ENCODE peak calls at places on chromosomes 16 and 17, in ten cellular contexts. One of them, this sample, is unnamed. For H3K36me3 and H3K9me3, the result is how much of the 10 kb centered on the place peaks cover.

GRCh38 chr17:80956321-80957190 is 35.1 kb upstream of the CHMP6 start:
- DNase-seq in PC-3: no peak
- DNase-seq in BE2C: no peak
- DNase-seq in mucosa of descending colon: no peak
- DNase-seq in gastrocnemius medialis: no peak
- DNase-seq in uterus: peak
- DNase-seq in effector memory CD4-positive, alpha-beta T cell: no peak
- DNase-seq in colonic mucosa: no peak
- DNase-seq in endodermal cell: no peak
- DNase-seq in fibroblast of lung: no peak
- DNase-seq in this sample: no peak

GRCh38 chr17:31072186-31072585 is 22.6 kb upstream of the NF1 start:
- DNase-seq in effector memory CD4-positive, alpha-beta T cell: no peak
- DNase-seq in fibroblast of lung: peak
- DNase-seq in gastrocnemius medialis: no peak
- DNase-seq in mucosa of descending colon: no peak
- DNase-seq in PC-3: no peak
- DNase-seq in BE2C: no peak
- DNase-seq in endodermal cell: no peak
- DNase-seq in uterus: no peak
- DNase-seq in colonic mucosa: no peak
- DNase-seq in this sample: peak

GRCh38 chr16:81544691-81545365 is 100.2 kb downstream of the CMIP start:
- DNase-seq in PC-3: no peak
- DNase-seq in uterus: no peak
- DNase-seq in effector memory CD4-positive, alpha-beta T cell: no peak
- DNase-seq in fibroblast of lung: no peak
- DNase-seq in endodermal cell: no peak
- DNase-seq in colonic mucosa: no peak
- DNase-seq in gastrocnemius medialis: no peak
- DNase-seq in mucosa of descending colon: no peak
- DNase-seq in BE2C: no peak
- DNase-seq in this sample: no peak

GRCh38 chr17:57294629-57295501 is 38.5 kb downstream of the MSI2 start:
- DNase-seq in BE2C: peak
- DNase-seq in colonic mucosa: no peak
- DNase-seq in endodermal cell: peak
- DNase-seq in gastrocnemius medialis: peak
- DNase-seq in fibroblast of lung: peak
- DNase-seq in uterus: no peak
- DNase-seq in mucosa of descending colon: no peak
- DNase-seq in effector memory CD4-positive, alpha-beta T cell: no peak
- DNase-seq in PC-3: peak
- DNase-seq in this sample: peak

GRCh38 chr17:8488931-8489330 is 53.2 kb downstream of the NDEL1 start:
- DNase-seq in fibroblast of lung: peak
- DNase-seq in gastrocnemius medialis: no peak
- DNase-seq in PC-3: peak
- DNase-seq in effector memory CD4-positive, alpha-beta T cell: no peak
- DNase-seq in mucosa of descending colon: no peak
- DNase-seq in endodermal cell: no peak
- DNase-seq in BE2C: no peak
- DNase-seq in uterus: peak
- DNase-seq in colonic mucosa: no peak
- DNase-seq in this sample: peak

GRCh38 chr16:89167425-89167941 is 4.1 kb upstream of the CDH15 start:
- DNase-seq in colonic mucosa: peak
- DNase-seq in uterus: peak
- DNase-seq in gastrocnemius medialis: peak
- DNase-seq in PC-3: peak
- DNase-seq in mucosa of descending colon: peak
- DNase-seq in effector memory CD4-positive, alpha-beta T cell: peak
- DNase-seq in endodermal cell: peak
- DNase-seq in BE2C: peak
- DNase-seq in fibroblast of lung: peak
- DNase-seq in this sample: peak

GRCh38 chr17:31900877-31901276 is 631 bp downstream of the UTP6 start:
- DNase-seq in gastrocnemius medialis: no peak
- DNase-seq in BE2C: no peak
- DNase-seq in effector memory CD4-positive, alpha-beta T cell: no peak
- DNase-seq in PC-3: peak
- DNase-seq in mucosa of descending colon: no peak
- DNase-seq in uterus: no peak
- DNase-seq in endodermal cell: no peak
- DNase-seq in colonic mucosa: no peak
- DNase-seq in fibroblast of lung: peak
- DNase-seq in this sample: no peak

GRCh38 chr17:6041261-6041660 is 28.9 kb upstream of the WSCD1 start:
- DNase-seq in BE2C: no peak
- DNase-seq in PC-3: no peak
- DNase-seq in effector memory CD4-positive, alpha-beta T cell: no peak
- DNase-seq in endodermal cell: no peak
- DNase-seq in gastrocnemius medialis: no peak
- DNase-seq in uterus: no peak
- DNase-seq in colonic mucosa: no peak
- DNase-seq in mucosa of descending colon: no peak
- DNase-seq in fibroblast of lung: no peak
- DNase-seq in this sample: no peak

GRCh38 chr17:11221196-11221595 is 19.8 kb upstream of the SHISA6 start:
- DNase-seq in mucosa of descending colon: no peak
- DNase-seq in effector memory CD4-positive, alpha-beta T cell: no peak
- DNase-seq in PC-3: no peak
- DNase-seq in fibroblast of lung: no peak
- DNase-seq in gastrocnemius medialis: no peak
- DNase-seq in endodermal cell: no peak
- DNase-seq in colonic mucosa: no peak
- DNase-seq in uterus: no peak
- DNase-seq in BE2C: no peak
- DNase-seq in this sample: no peak

GRCh38 chr16:84647830-84648594 is at the start of gene KLHL36:
- DNase-seq in PC-3: peak
- DNase-seq in fibroblast of lung: no peak
- DNase-seq in uterus: peak
- DNase-seq in BE2C: peak
- DNase-seq in endodermal cell: peak
- DNase-seq in effector memory CD4-positive, alpha-beta T cell: peak
- DNase-seq in colonic mucosa: peak
- DNase-seq in mucosa of descending colon: peak
- DNase-seq in gastrocnemius medialis: no peak
- DNase-seq in this sample: peak

GRCh38 chr17:29141484-29141835 is 38.7 kb downstream of the MYO18A start:
- DNase-seq in endodermal cell: no peak
- DNase-seq in mucosa of descending colon: no peak
- DNase-seq in BE2C: peak
- DNase-seq in uterus: no peak
- DNase-seq in fibroblast of lung: no peak
- DNase-seq in gastrocnemius medialis: no peak
- DNase-seq in PC-3: no peak
- DNase-seq in effector memory CD4-positive, alpha-beta T cell: no peak
- DNase-seq in colonic mucosa: no peak
- DNase-seq in this sample: no peak

GRCh38 chr17:74566132-74566753 is 1.1 kb downstream of the CD300H start:
- DNase-seq in PC-3: peak
- DNase-seq in colonic mucosa: peak
- DNase-seq in BE2C: peak
- DNase-seq in uterus: no peak
- DNase-seq in endodermal cell: peak
- DNase-seq in effector memory CD4-positive, alpha-beta T cell: no peak
- DNase-seq in gastrocnemius medialis: no peak
- DNase-seq in mucosa of descending colon: no peak
- DNase-seq in fibroblast of lung: peak
- DNase-seq in this sample: peak

GRCh38 chr16:79943738-79944137 is 343.2 kb upstream of the MAF start:
- DNase-seq in mucosa of descending colon: no peak
- DNase-seq in gastrocnemius medialis: no peak
- DNase-seq in BE2C: no peak
- DNase-seq in colonic mucosa: no peak
- DNase-seq in effector memory CD4-positive, alpha-beta T cell: no peak
- DNase-seq in uterus: no peak
- DNase-seq in endodermal cell: no peak
- DNase-seq in fibroblast of lung: peak
- DNase-seq in PC-3: no peak
- DNase-seq in this sample: no peak

GRCh38 chr17:7503521-7503920 is 19.4 kb downstream of the POLR2A start:
- DNase-seq in gastrocnemius medialis: no peak
- DNase-seq in uterus: no peak
- DNase-seq in effector memory CD4-positive, alpha-beta T cell: no peak
- DNase-seq in mucosa of descending colon: peak
- DNase-seq in endodermal cell: no peak
- DNase-seq in fibroblast of lung: no peak
- DNase-seq in PC-3: no peak
- DNase-seq in colonic mucosa: no peak
- DNase-seq in BE2C: no peak
- DNase-seq in this sample: no peak

GRCh38 chr17:73430848-73431247 is 119.0 kb upstream of the CDC42EP4 start:
- DNase-seq in gastrocnemius medialis: no peak
- DNase-seq in PC-3: peak
- DNase-seq in effector memory CD4-positive, alpha-beta T cell: no peak
- DNase-seq in mucosa of descending colon: no peak
- DNase-seq in BE2C: no peak
- DNase-seq in colonic mucosa: peak
- DNase-seq in fibroblast of lung: peak
- DNase-seq in uterus: no peak
- DNase-seq in endodermal cell: no peak
- DNase-seq in this sample: peak

GRCh38 chr16:29854520-29855100 is 8.4 kb downstream of the CDIPT start:
- DNase-seq in endodermal cell: no peak
- DNase-seq in BE2C: no peak
- DNase-seq in fibroblast of lung: no peak
- DNase-seq in gastrocnemius medialis: no peak
- DNase-seq in uterus: no peak
- DNase-seq in PC-3: no peak
- DNase-seq in mucosa of descending colon: no peak
- DNase-seq in effector memory CD4-positive, alpha-beta T cell: no peak
- DNase-seq in colonic mucosa: no peak
- DNase-seq in this sample: no peak

GRCh38 chr17:59366773-59367656 is 35.6 kb downstream of the YPEL2 start:
- DNase-seq in mucosa of descending colon: peak
- DNase-seq in gastrocnemius medialis: peak
- DNase-seq in colonic mucosa: peak
- DNase-seq in PC-3: peak
- DNase-seq in uterus: peak
- DNase-seq in BE2C: peak
- DNase-seq in fibroblast of lung: peak
- DNase-seq in effector memory CD4-positive, alpha-beta T cell: no peak
- DNase-seq in endodermal cell: peak
- DNase-seq in this sample: no peak

GRCh38 chr17:51013322-51013721 is 107.3 kb downstream of the SPAG9 start:
- DNase-seq in effector memory CD4-positive, alpha-beta T cell: no peak
- DNase-seq in BE2C: no peak
- DNase-seq in fibroblast of lung: no peak
- DNase-seq in PC-3: no peak
- DNase-seq in colonic mucosa: no peak
- DNase-seq in mucosa of descending colon: no peak
- DNase-seq in uterus: no peak
- DNase-seq in endodermal cell: no peak
- DNase-seq in gastrocnemius medialis: no peak
- DNase-seq in this sample: no peak

GRCh38 chr17:51012538-51012937 is 108.1 kb downstream of the SPAG9 start:
- DNase-seq in endodermal cell: no peak
- DNase-seq in mucosa of descending colon: no peak
- DNase-seq in fibroblast of lung: no peak
- DNase-seq in uterus: no peak
- DNase-seq in gastrocnemius medialis: no peak
- DNase-seq in BE2C: no peak
- DNase-seq in PC-3: no peak
- DNase-seq in colonic mucosa: no peak
- DNase-seq in effector memory CD4-positive, alpha-beta T cell: no peak
- DNase-seq in this sample: no peak

GRCh38 chr17:51016099-51016498 is 104.6 kb downstream of the SPAG9 start:
- DNase-seq in fibroblast of lung: no peak
- DNase-seq in colonic mucosa: no peak
- DNase-seq in BE2C: no peak
- DNase-seq in uterus: no peak
- DNase-seq in effector memory CD4-positive, alpha-beta T cell: no peak
- DNase-seq in gastrocnemius medialis: no peak
- DNase-seq in endodermal cell: no peak
- DNase-seq in mucosa of descending colon: no peak
- DNase-seq in PC-3: no peak
- DNase-seq in this sample: no peak

GRCh38 chr17:51015145-51015558 is 105.5 kb downstream of the SPAG9 start:
- DNase-seq in PC-3: peak
- DNase-seq in endodermal cell: no peak
- DNase-seq in gastrocnemius medialis: no peak
- DNase-seq in uterus: no peak
- DNase-seq in effector memory CD4-positive, alpha-beta T cell: no peak
- DNase-seq in colonic mucosa: no peak
- DNase-seq in BE2C: no peak
- DNase-seq in mucosa of descending colon: no peak
- DNase-seq in fibroblast of lung: peak
- DNase-seq in this sample: peak

GRCh38 chr17:51014129-51014528 is 106.5 kb downstream of the SPAG9 start:
- DNase-seq in mucosa of descending colon: no peak
- DNase-seq in endodermal cell: no peak
- DNase-seq in colonic mucosa: no peak
- DNase-seq in PC-3: no peak
- DNase-seq in gastrocnemius medialis: no peak
- DNase-seq in fibroblast of lung: no peak
- DNase-seq in uterus: no peak
- DNase-seq in BE2C: no peak
- DNase-seq in effector memory CD4-positive, alpha-beta T cell: no peak
- DNase-seq in this sample: no peak
- H3K36me3 ChIP-seq in mucosa of descending colon: under half
- H3K36me3 ChIP-seq in endodermal cell: under half
- H3K36me3 ChIP-seq in colonic mucosa: under half
- H3K36me3 ChIP-seq in PC-3: under half
- H3K36me3 ChIP-seq in gastrocnemius medialis: under half
- H3K36me3 ChIP-seq in fibroblast of lung: under half
- H3K36me3 ChIP-seq in uterus: under half
- H3K36me3 ChIP-seq in BE2C: under half
- H3K36me3 ChIP-seq in effector memory CD4-positive, alpha-beta T cell: under half
- H3K36me3 ChIP-seq in this sample: under half

GRCh38 chr16:35561346-35561745 is 2101.9 kb downstream of the TP53TG3F start:
- DNase-seq in mucosa of descending colon: no peak
- DNase-seq in BE2C: no peak
- DNase-seq in endodermal cell: no peak
- DNase-seq in uterus: no peak
- DNase-seq in colonic mucosa: no peak
- DNase-seq in effector memory CD4-positive, alpha-beta T cell: no peak
- DNase-seq in gastrocnemius medialis: no peak
- DNase-seq in fibroblast of lung: no peak
- DNase-seq in PC-3: no peak
- DNase-seq in this sample: no peak
- H3K9me3 ChIP-seq in mucosa of descending colon: half or more
- H3K9me3 ChIP-seq in BE2C: under half
- H3K9me3 ChIP-seq in endodermal cell: half or more
- H3K9me3 ChIP-seq in uterus: under half
- H3K9me3 ChIP-seq in colonic mucosa: under half
- H3K9me3 ChIP-seq in effector memory CD4-positive, alpha-beta T cell: under half
- H3K9me3 ChIP-seq in gastrocnemius medialis: under half
- H3K9me3 ChIP-seq in fibroblast of lung: under half
- H3K9me3 ChIP-seq in PC-3: under half
- H3K9me3 ChIP-seq in this sample: under half

GRCh38 chr17:40629850-40630249 is 17.8 kb downstream of the SMARCE1 start:
- DNase-seq in uterus: no peak
- DNase-seq in mucosa of descending colon: no peak
- DNase-seq in colonic mucosa: no peak
- DNase-seq in effector memory CD4-positive, alpha-beta T cell: no peak
- DNase-seq in gastrocnemius medialis: no peak
- DNase-seq in BE2C: no peak
- DNase-seq in PC-3: no peak
- DNase-seq in endodermal cell: no peak
- DNase-seq in fibroblast of lung: no peak
- DNase-seq in this sample: no peak
- H3K36me3 ChIP-seq in uterus: under half
- H3K36me3 ChIP-seq in mucosa of descending colon: under half
- H3K36me3 ChIP-seq in colonic mucosa: under half
- H3K36me3 ChIP-seq in effector memory CD4-positive, alpha-beta T cell: half or more
- H3K36me3 ChIP-seq in gastrocnemius medialis: under half
- H3K36me3 ChIP-seq in BE2C: half or more
- H3K36me3 ChIP-seq in PC-3: half or more
- H3K36me3 ChIP-seq in endodermal cell: half or more
- H3K36me3 ChIP-seq in fibroblast of lung: under half
- H3K36me3 ChIP-seq in this sample: half or more

GRCh38 chr17:54153423-54153822 is 330.7 kb downstream of the KIF2B start:
- DNase-seq in effector memory CD4-positive, alpha-beta T cell: no peak
- DNase-seq in gastrocnemius medialis: no peak
- DNase-seq in uterus: no peak
- DNase-seq in fibroblast of lung: no peak
- DNase-seq in colonic mucosa: no peak
- DNase-seq in BE2C: no peak
- DNase-seq in mucosa of descending colon: no peak
- DNase-seq in PC-3: no peak
- DNase-seq in endodermal cell: no peak
- DNase-seq in this sample: no peak
- H3K9me3 ChIP-seq in effector memory CD4-positive, alpha-beta T cell: under half
- H3K9me3 ChIP-seq in gastrocnemius medialis: under half
- H3K9me3 ChIP-seq in uterus: under half
- H3K9me3 ChIP-seq in fibroblast of lung: under half
- H3K9me3 ChIP-seq in colonic mucosa: under half
- H3K9me3 ChIP-seq in BE2C: under half
- H3K9me3 ChIP-seq in mucosa of descending colon: under half
- H3K9me3 ChIP-seq in PC-3: under half
- H3K9me3 ChIP-seq in endodermal cell: under half
- H3K9me3 ChIP-seq in this sample: under half

This sample was measured in A673.